ENCODE peak calls at places on chromosomes 12 and 14, in five cellular contexts. One of them, this sample, is unnamed.

GRCh38 chr12:1882850-1883470 is 35.5 kb downstream of the CACNA2D4 start:
- DNase-seq in heart right ventricle: no peak
- DNase-seq in hypothalamus: no peak
- DNase-seq in fibroblast of lung: no peak
- DNase-seq in activated T-helper 1 cell treated with anti-CD3 and anti-CD28 coated beads, Interleukin-2, amount 50 U/mL, for 16 hours: no peak
- DNase-seq in this sample: no peak

GRCh38 chr12:6925543-6926279 is 2.0 kb upstream of the ATN1 start:
- DNase-seq in hypothalamus: peak
- DNase-seq in activated T-helper 1 cell treated with anti-CD3 and anti-CD28 coated beads, Interleukin-2, amount 50 U/mL, for 16 hours: no peak
- DNase-seq in fibroblast of lung: peak
- DNase-seq in heart right ventricle: peak
- DNase-seq in this sample: peak

GRCh38 chr14:73718742-73719251 is 4.6 kb upstream of the PNMA1 start:
- DNase-seq in heart right ventricle: no peak
- DNase-seq in fibroblast of lung: no peak
- DNase-seq in hypothalamus: no peak
- DNase-seq in activated T-helper 1 cell treated with anti-CD3 and anti-CD28 coated beads, Interleukin-2, amount 50 U/mL, for 16 hours: no peak
- DNase-seq in this sample: no peak

GRCh38 chr12:33116284-33116683 is 219.7 kb upstream of the PKP2 start:
- DNase-seq in fibroblast of lung: no peak
- DNase-seq in hypothalamus: no peak
- DNase-seq in activated T-helper 1 cell treated with anti-CD3 and anti-CD28 coated beads, Interleukin-2, amount 50 U/mL, for 16 hours: no peak
- DNase-seq in heart right ventricle: no peak
- DNase-seq in this sample: no peak

GRCh38 chr12:77163068-77163810 is 97.9 kb upstream of the E2F7 start:
- DNase-seq in activated T-helper 1 cell treated with anti-CD3 and anti-CD28 coated beads, Interleukin-2, amount 50 U/mL, for 16 hours: no peak
- DNase-seq in heart right ventricle: no peak
- DNase-seq in hypothalamus: no peak
- DNase-seq in fibroblast of lung: no peak
- DNase-seq in this sample: no peak

GRCh38 chr14:105929327-105930081 is 403.1 kb downstream of the TMEM121 start:
- DNase-seq in heart right ventricle: no peak
- DNase-seq in activated T-helper 1 cell treated with anti-CD3 and anti-CD28 coated beads, Interleukin-2, amount 50 U/mL, for 16 hours: no peak
- DNase-seq in hypothalamus: no peak
- DNase-seq in fibroblast of lung: no peak
- DNase-seq in this sample: no peak

GRCh38 chr12:102197789-102198188 is at the start of gene PMCH:
- DNase-seq in heart right ventricle: no peak
- DNase-seq in fibroblast of lung: peak
- DNase-seq in activated T-helper 1 cell treated with anti-CD3 and anti-CD28 coated beads, Interleukin-2, amount 50 U/mL, for 16 hours: no peak
- DNase-seq in hypothalamus: no peak
- DNase-seq in this sample: no peak

GRCh38 chr12:18595406-18595805 is 142.4 kb downstream of the PLCZ1 start:
- DNase-seq in heart right ventricle: no peak
- DNase-seq in fibroblast of lung: peak
- DNase-seq in hypothalamus: no peak
- DNase-seq in activated T-helper 1 cell treated with anti-CD3 and anti-CD28 coated beads, Interleukin-2, amount 50 U/mL, for 16 hours: no peak
- DNase-seq in this sample: no peak

GRCh38 chr12:67650127-67650495 is 1.6 kb downstream of the DYRK2 start:
- DNase-seq in activated T-helper 1 cell treated with anti-CD3 and anti-CD28 coated beads, Interleukin-2, amount 50 U/mL, for 16 hours: no peak
- DNase-seq in heart right ventricle: peak
- DNase-seq in fibroblast of lung: no peak
- DNase-seq in hypothalamus: no peak
- DNase-seq in this sample: no peak

GRCh38 chr12:7403466-7403865 is 40.5 kb downstream of the CD163L1 start:
- DNase-seq in activated T-helper 1 cell treated with anti-CD3 and anti-CD28 coated beads, Interleukin-2, amount 50 U/mL, for 16 hours: no peak
- DNase-seq in fibroblast of lung: no peak
- DNase-seq in heart right ventricle: no peak
- DNase-seq in hypothalamus: no peak
- DNase-seq in this sample: no peak

GRCh38 chr12:46383654-46384450 is 11.3 kb upstream of the SLC38A2 start:
- DNase-seq in activated T-helper 1 cell treated with anti-CD3 and anti-CD28 coated beads, Interleukin-2, amount 50 U/mL, for 16 hours: peak
- DNase-seq in heart right ventricle: peak
- DNase-seq in fibroblast of lung: peak
- DNase-seq in hypothalamus: peak
- DNase-seq in this sample: peak

GRCh38 chr12:54420766-54421144 is 1.7 kb upstream of the ITGA5 start:
- DNase-seq in hypothalamus: no peak
- DNase-seq in fibroblast of lung: no peak
- DNase-seq in activated T-helper 1 cell treated with anti-CD3 and anti-CD28 coated beads, Interleukin-2, amount 50 U/mL, for 16 hours: no peak
- DNase-seq in heart right ventricle: no peak
- DNase-seq in this sample: no peak

GRCh38 chr14:29759521-29760340 is 167.9 kb downstream of the PRKD1 start:
- DNase-seq in heart right ventricle: no peak
- DNase-seq in activated T-helper 1 cell treated with anti-CD3 and anti-CD28 coated beads, Interleukin-2, amount 50 U/mL, for 16 hours: no peak
- DNase-seq in hypothalamus: no peak
- DNase-seq in fibroblast of lung: peak
- DNase-seq in this sample: no peak

GRCh38 chr12:65881348-65881961 is 57.2 kb downstream of the HMGA2 start:
- DNase-seq in heart right ventricle: peak
- DNase-seq in fibroblast of lung: peak
- DNase-seq in activated T-helper 1 cell treated with anti-CD3 and anti-CD28 coated beads, Interleukin-2, amount 50 U/mL, for 16 hours: no peak
- DNase-seq in hypothalamus: no peak
- DNase-seq in this sample: peak

GRCh38 chr12:27272375-27273028 is 28.4 kb downstream of the STK38L start:
- DNase-seq in fibroblast of lung: peak
- DNase-seq in hypothalamus: no peak
- DNase-seq in activated T-helper 1 cell treated with anti-CD3 and anti-CD28 coated beads, Interleukin-2, amount 50 U/mL, for 16 hours: no peak
- DNase-seq in heart right ventricle: no peak
- DNase-seq in this sample: no peak

GRCh38 chr12:39958377-39958776 is 147.5 kb downstream of the SLC2A13 start:
- DNase-seq in fibroblast of lung: no peak
- DNase-seq in heart right ventricle: no peak
- DNase-seq in activated T-helper 1 cell treated with anti-CD3 and anti-CD28 coated beads, Interleukin-2, amount 50 U/mL, for 16 hours: no peak
- DNase-seq in hypothalamus: no peak
- DNase-seq in this sample: no peak

GRCh38 chr12:122527478-122527944 is 462 bp downstream of the KNTC1 start:
- DNase-seq in fibroblast of lung: peak
- DNase-seq in hypothalamus: no peak
- DNase-seq in heart right ventricle: no peak
- DNase-seq in activated T-helper 1 cell treated with anti-CD3 and anti-CD28 coated beads, Interleukin-2, amount 50 U/mL, for 16 hours: no peak
- DNase-seq in this sample: peak

GRCh38 chr12:38850463-38850862 is 54.9 kb downstream of the CPNE8 start:
- DNase-seq in activated T-helper 1 cell treated with anti-CD3 and anti-CD28 coated beads, Interleukin-2, amount 50 U/mL, for 16 hours: no peak
- DNase-seq in fibroblast of lung: peak
- DNase-seq in heart right ventricle: no peak
- DNase-seq in hypothalamus: no peak
- DNase-seq in this sample: no peak

GRCh38 chr12:121130866-121131373 is 1.8 kb upstream of the P2RX7 start:
- DNase-seq in fibroblast of lung: no peak
- DNase-seq in heart right ventricle: no peak
- DNase-seq in hypothalamus: no peak
- DNase-seq in activated T-helper 1 cell treated with anti-CD3 and anti-CD28 coated beads, Interleukin-2, amount 50 U/mL, for 16 hours: no peak
- DNase-seq in this sample: no peak

GRCh38 chr12:28987538-28988383 is 161.3 kb upstream of the FAR2 start:
- DNase-seq in activated T-helper 1 cell treated with anti-CD3 and anti-CD28 coated beads, Interleukin-2, amount 50 U/mL, for 16 hours: no peak
- DNase-seq in heart right ventricle: no peak
- DNase-seq in hypothalamus: no peak
- DNase-seq in fibroblast of lung: no peak
- DNase-seq in this sample: no peak

GRCh38 chr12:1972856-1973317 is 31.4 kb downstream of the DCP1B start:
- DNase-seq in hypothalamus: peak
- DNase-seq in heart right ventricle: peak
- DNase-seq in activated T-helper 1 cell treated with anti-CD3 and anti-CD28 coated beads, Interleukin-2, amount 50 U/mL, for 16 hours: no peak
- DNase-seq in fibroblast of lung: peak
- DNase-seq in this sample: peak

GRCh38 chr12:11730299-11731041 is 81.0 kb downstream of the ETV6 start:
- DNase-seq in fibroblast of lung: no peak
- DNase-seq in heart right ventricle: no peak
- DNase-seq in activated T-helper 1 cell treated with anti-CD3 and anti-CD28 coated beads, Interleukin-2, amount 50 U/mL, for 16 hours: no peak
- DNase-seq in hypothalamus: no peak
- DNase-seq in this sample: no peak

GRCh38 chr14:63777024-63777423 is 49.2 kb upstream of the SGPP1 start:
- DNase-seq in fibroblast of lung: peak
- DNase-seq in heart right ventricle: no peak
- DNase-seq in activated T-helper 1 cell treated with anti-CD3 and anti-CD28 coated beads, Interleukin-2, amount 50 U/mL, for 16 hours: no peak
- DNase-seq in hypothalamus: no peak
- DNase-seq in this sample: peak

GRCh38 chr14:103207038-103207403 is 83.8 kb downstream of the TNFAIP2 start:
- DNase-seq in activated T-helper 1 cell treated with anti-CD3 and anti-CD28 coated beads, Interleukin-2, amount 50 U/mL, for 16 hours: no peak
- DNase-seq in hypothalamus: no peak
- DNase-seq in heart right ventricle: peak
- DNase-seq in fibroblast of lung: peak
- DNase-seq in this sample: peak

GRCh38 chr14:23641180-23641914 is 5.2 kb downstream of the DHRS2 start:
- DNase-seq in hypothalamus: no peak
- DNase-seq in fibroblast of lung: no peak
- DNase-seq in heart right ventricle: no peak
- DNase-seq in activated T-helper 1 cell treated with anti-CD3 and anti-CD28 coated beads, Interleukin-2, amount 50 U/mL, for 16 hours: no peak
- DNase-seq in this sample: no peak

GRCh38 chr14:77314043-77314442 is 6.6 kb downstream of the POMT2 start:
- DNase-seq in heart right ventricle: no peak
- DNase-seq in activated T-helper 1 cell treated with anti-CD3 and anti-CD28 coated beads, Interleukin-2, amount 50 U/mL, for 16 hours: no peak
- DNase-seq in fibroblast of lung: peak
- DNase-seq in hypothalamus: no peak
- DNase-seq in this sample: peak

GRCh38 chr12:116403546-116403945 is 126.1 kb upstream of the MED13L start:
- DNase-seq in heart right ventricle: no peak
- DNase-seq in activated T-helper 1 cell treated with anti-CD3 and anti-CD28 coated beads, Interleukin-2, amount 50 U/mL, for 16 hours: no peak
- DNase-seq in fibroblast of lung: no peak
- DNase-seq in hypothalamus: no peak
- DNase-seq in this sample: no peak